ENCODE peak calls at places on chromosomes 5 and 9, in ten cellular contexts. W, R, J, B, U, E, T, G, Q and I are unnamed samples.
A peak's percentile ranks its signal among the peaks of the same experiment; 100 is the strongest.

GRCh38 chr5:133381571-133382365 is 230.6 kb downstream of the FSTL4 start:
- DNase-seq in W (no peak), R (no peak), J (peak; percentile 42), B (no peak), U (no peak), E (no peak), T (no peak), G (no peak), Q (no peak), I (no peak)

GRCh38 chr5:163760498-163760897 is 255.1 kb downstream of the MAT2B start:
- DNase-seq in W (no peak), R (peak; percentile 6), J (no peak), B (no peak), U (no peak), E (no peak), T (no peak), G (peak; percentile 68), Q (peak; percentile 53), I (no peak)

GRCh38 chr9:37575921-37576721 is at the start of gene FBXO10:
- DNase-seq in W (peak; percentile 79), R (no peak), J (peak; percentile 82), B (peak; percentile 84), U (peak; percentile 90), E (peak; percentile 67), T (peak; percentile 92), G (peak; percentile 73), Q (no peak), I (peak; percentile 86)

GRCh38 chr9:110125207-110125751 is 82.7 kb downstream of the C9orf152 start:
- DNase-seq in W (peak; percentile 65), R (peak; percentile 96), J (peak; percentile 98), B (no peak), U (peak; percentile 70), E (no peak), T (peak; percentile 72), G (no peak), Q (no peak), I (peak; percentile 76)

GRCh38 chr5:32027717-32028321 is 146.3 kb downstream of the GOLPH3 start:
- DNase-seq in W (no peak), R (peak; percentile 92), J (peak; percentile 87), B (no peak), U (no peak), E (no peak), T (no peak), G (peak; percentile 77), Q (peak; percentile 97), I (no peak)

GRCh38 chr9:123401879-123402513 is 46.0 kb downstream of the CRB2 start:
- DNase-seq in W (peak; percentile 55), R (peak; percentile 4), J (no peak), B (peak; percentile 61), U (peak; percentile 53), E (no peak), T (peak; percentile 69), G (peak; percentile 88), Q (peak; percentile 52), I (peak; percentile 61)

GRCh38 chr5:172659909-172660628 is 19.0 kb downstream of the NEURL1B start:
- DNase-seq in W (peak; percentile 65), R (peak; percentile 58), J (peak; percentile 95), B (no peak), U (peak; percentile 73), E (peak; percentile 95), T (peak; percentile 90), G (peak; percentile 84), Q (peak; percentile 91), I (peak; percentile 63)

GRCh38 chr5:135135530-135136201 is 101.6 kb upstream of the PITX1 start:
- DNase-seq in W (no peak), R (no peak), J (peak; percentile 65), B (no peak), U (no peak), E (peak; percentile 91), T (no peak), G (peak; percentile 74), Q (no peak), I (no peak)

GRCh38 chr5:60633336-60633735 is 66.6 kb downstream of the DEPDC1B start:
- DNase-seq in W (no peak), R (peak; percentile 62), J (peak; percentile 78), B (no peak), U (no peak), E (peak; percentile 58), T (no peak), G (peak; percentile 11), Q (no peak), I (no peak)

GRCh38 chr5:157245477-157245876 is 20.4 kb upstream of the CYFIP2 start:
- DNase-seq in W (no peak), R (no peak), J (no peak), B (no peak), U (no peak), E (no peak), T (no peak), G (peak; percentile 31), Q (no peak), I (no peak)

GRCh38 chr5:135492319-135492626 is 40.1 kb upstream of the TIFAB start:
- DNase-seq in W (no peak), R (no peak), J (peak; percentile 23), B (no peak), U (no peak), E (peak; percentile 85), T (no peak), G (peak; percentile 78), Q (peak; percentile 55), I (no peak)

GRCh38 chr9:124008855-124009834 is 2.4 kb upstream of the LHX2 start:
- DNase-seq in W (no peak), R (no peak), J (peak; percentile 47), B (no peak), U (peak; percentile 54), E (no peak), T (peak; percentile 51), G (no peak), Q (no peak), I (peak; percentile 47)

GRCh38 chr5:4802044-4802443 is 338.1 kb upstream of the ADAMTS16 start:
- DNase-seq in W (no peak), R (no peak), J (no peak), B (no peak), U (no peak), E (no peak), T (no peak), G (no peak), Q (no peak), I (no peak)

GRCh38 chr9:68709291-68709970 is 4.4 kb downstream of the PIP5K1B start:
- DNase-seq in W (no peak), R (no peak), J (no peak), B (no peak), U (no peak), E (no peak), T (no peak), G (no peak), Q (no peak), I (no peak)

GRCh38 chr5:176161431-176161830 is 76.8 kb upstream of the SIMC1 start:
- DNase-seq in W (no peak), R (no peak), J (no peak), B (no peak), U (no peak), E (no peak), T (no peak), G (no peak), Q (no peak), I (no peak)

DNA sequence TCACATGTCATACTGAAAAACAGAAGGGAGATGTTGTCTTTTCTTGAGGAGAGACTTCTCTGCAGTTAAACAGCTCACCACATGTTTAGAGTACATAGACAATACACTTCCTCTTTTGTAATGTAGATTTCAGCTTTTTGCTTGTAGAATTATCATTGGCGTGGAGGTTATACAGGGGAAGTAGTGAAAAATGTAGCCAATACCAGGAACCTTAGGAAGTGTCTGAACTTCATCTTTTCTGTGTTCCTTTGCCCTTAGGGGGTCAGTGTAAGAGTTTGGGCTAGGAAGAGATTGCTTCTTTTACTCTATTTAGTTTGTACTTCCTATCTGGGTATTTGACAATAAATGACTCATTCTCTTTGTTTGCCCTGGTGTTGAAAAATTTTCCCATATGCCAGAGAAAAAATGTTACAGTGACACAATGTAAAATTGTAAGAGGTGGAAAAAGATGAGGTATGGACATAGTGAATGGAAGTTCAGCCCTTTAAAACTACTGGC is 21.0 kb upstream of the CDKN2B start:
- DNase-seq in W (no peak), R (no peak), J (no peak), B (no peak), U (no peak), E (no peak), T (no peak), G (peak; percentile 71), Q (no peak), I (no peak)
- TF ChIP-seq CTCF in W (no peak), R (no peak), J (no peak), B (no peak), U (no peak), E (no peak), T (no peak), G (peak; percentile 9), Q (no peak), I (no peak)

GRCh38 chr5:151463137-151464029 is 16.0 kb downstream of the SLC36A1 start:
- DNase-seq in W (peak; percentile 16), R (no peak), J (no peak), B (no peak), U (no peak), E (no peak), T (peak; percentile 53), G (no peak), Q (no peak), I (peak; percentile 56)
- TF ChIP-seq CTCF in W (peak; percentile 63), R (peak; percentile 38), J (no peak), B (no peak), U (peak; percentile 32), E (peak; percentile 67), T (peak; percentile 57), G (peak; percentile 40), Q (no peak), I (peak; percentile 62)

GRCh38 chr9:137000177-137000930 is 4.0 kb upstream of the CLIC3 start:
- DNase-seq in W (no peak), R (peak; percentile 30), J (no peak), B (peak; percentile 91), U (no peak), E (no peak), T (no peak), G (no peak), Q (peak; percentile 87), I (no peak)

GRCh38 chr9:137002646-137003041 is 6.3 kb upstream of the CLIC3 start:
- DNase-seq in W (no peak), R (no peak), J (no peak), B (no peak), U (no peak), E (no peak), T (no peak), G (no peak), Q (no peak), I (no peak)

GRCh38 chr9:136997830-136998234 is 1.5 kb upstream of the CLIC3 start:
- DNase-seq in W (no peak), R (no peak), J (no peak), B (no peak), U (no peak), E (no peak), T (no peak), G (no peak), Q (no peak), I (no peak)

GRCh38 chr9:137006116-137007003 is 10.0 kb upstream of the CLIC3 start:
- DNase-seq in W (no peak), R (no peak), J (no peak), B (no peak), U (no peak), E (no peak), T (no peak), G (no peak), Q (peak; percentile 58), I (no peak)

GRCh38 chr9:137001857-137002645 is 5.7 kb upstream of the CLIC3 start:
- DNase-seq in W (no peak), R (no peak), J (no peak), B (no peak), U (no peak), E (no peak), T (no peak), G (no peak), Q (no peak), I (no peak)
- TF ChIP-seq CTCF in W (no peak), R (no peak), J (no peak), B (no peak), U (no peak), E (no peak), T (no peak), G (no peak), Q (no peak), I (no peak)

GRCh38 chr9:34337404-34337803 is 8.0 kb downstream of the NUDT2 start:
- DNase-seq in W (no peak), R (no peak), J (no peak), B (no peak), U (no peak), E (no peak), T (no peak), G (no peak), Q (peak; percentile 34), I (no peak)
- TF ChIP-seq CTCF in W (peak; percentile 35), R (peak; percentile 13), J (no peak), B (no peak), U (no peak), E (no peak), T (no peak), G (no peak), Q (no peak), I (no peak)